ENCODE peak calls at places on chromosomes 3 and 15, in five cellular contexts. One of them, this sample, is unnamed.

GRCh38 chr15:31503256-31503655 is 176.6 kb downstream of the KLF13 start:
- DNase-seq in HEK293T: no peak
- DNase-seq in colonic mucosa: peak
- DNase-seq in sciatic nerve: no peak
- DNase-seq in NCI-H2029: no peak
- DNase-seq in this sample: no peak

GRCh38 chr3:141458937-141459510 is 27.8 kb upstream of the RASA2 start:
- DNase-seq in HEK293T: no peak
- DNase-seq in colonic mucosa: no peak
- DNase-seq in sciatic nerve: no peak
- DNase-seq in NCI-H2029: no peak
- DNase-seq in this sample: no peak

GRCh38 chr15:68309024-68309423 is 31.5 kb downstream of the FEM1B start:
- DNase-seq in HEK293T: no peak
- DNase-seq in colonic mucosa: no peak
- DNase-seq in sciatic nerve: no peak
- DNase-seq in NCI-H2029: no peak
- DNase-seq in this sample: peak

GRCh38 chr15:68984589-68984988 is 29.9 kb upstream of the NOX5 start:
- DNase-seq in HEK293T: no peak
- DNase-seq in colonic mucosa: no peak
- DNase-seq in sciatic nerve: no peak
- DNase-seq in NCI-H2029: no peak
- DNase-seq in this sample: no peak

GRCh38 chr15:27956285-27956684 is 142.8 kb downstream of the OCA2 start:
- DNase-seq in HEK293T: no peak
- DNase-seq in colonic mucosa: no peak
- DNase-seq in sciatic nerve: no peak
- DNase-seq in NCI-H2029: no peak
- DNase-seq in this sample: peak

GRCh38 chr3:45409369-45409768 is 21.0 kb downstream of the LARS2 start:
- DNase-seq in HEK293T: no peak
- DNase-seq in colonic mucosa: no peak
- DNase-seq in sciatic nerve: no peak
- DNase-seq in NCI-H2029: no peak
- DNase-seq in this sample: no peak

GRCh38 chr3:193830791-193831191 is 237.8 kb downstream of the OPA1 start:
- DNase-seq in HEK293T: no peak
- DNase-seq in colonic mucosa: no peak
- DNase-seq in sciatic nerve: no peak
- DNase-seq in NCI-H2029: peak
- DNase-seq in this sample: peak

GRCh38 chr15:101445562-101446526 is 43.7 kb downstream of the PCSK6 start:
- DNase-seq in HEK293T: no peak
- DNase-seq in colonic mucosa: no peak
- DNase-seq in sciatic nerve: peak
- DNase-seq in NCI-H2029: no peak
- DNase-seq in this sample: no peak

GRCh38 chr15:39266882-39267281 is 314.0 kb upstream of the THBS1 start:
- DNase-seq in HEK293T: no peak
- DNase-seq in colonic mucosa: no peak
- DNase-seq in sciatic nerve: no peak
- DNase-seq in NCI-H2029: no peak
- DNase-seq in this sample: no peak

This sample was measured in astrocyte of the spinal cord.